ENCODE peak calls at places on chromosomes 6 and 20, in seven cellular contexts. B is transverse colon, R is GM12878, C is tibial nerve, T is ovary, L is suprapubic skin, M is sigmoid colon. Q is an unnamed sample.

GRCh38 chr20:62624325-62624690 is 18.0 kb upstream of the SLCO4A1 start:
- DNase-seq in B (peak; percentile 78), L (no peak), C (no peak), T (no peak), R (no peak), M (no peak), Q (no peak)

GRCh38 chr6:6546318-6547110 is 42.0 kb upstream of the LY86 start:
- DNase-seq in R (no peak), M (no peak), T (no peak), L (no peak), C (peak; percentile 23), B (peak; percentile 14), Q (no peak)

GRCh38 chr6:68642977-68643376 is 7.9 kb downstream of the ADGRB3 start:
- DNase-seq in T (no peak), R (no peak), C (no peak), M (no peak), L (no peak), B (no peak), Q (no peak)

GRCh38 chr20:38330638-38331037 is 15.6 kb upstream of the LBP start:
- DNase-seq in M (no peak), C (no peak), R (no peak), T (no peak), L (no peak), B (no peak), Q (no peak)

GRCh38 chr6:45721665-45722064 is 294.0 kb downstream of the CLIC5 start:
- DNase-seq in T (no peak), R (no peak), C (no peak), B (no peak), L (no peak), M (no peak), Q (no peak)

GRCh38 chr6:170286246-170286933 is 4.5 kb downstream of the DLL1 start:
- DNase-seq in R (no peak), T (peak; percentile 15), C (no peak), L (peak; percentile 81), B (peak; percentile 51), M (peak; percentile 65), Q (no peak)

GRCh38 chr6:38212579-38212978 is 393.1 kb downstream of the ZFAND3 start:
- DNase-seq in M (no peak), T (peak; percentile 24), B (no peak), L (no peak), C (no peak), R (no peak), Q (peak; percentile 68)

GRCh38 chr20:24933266-24933908 is 15.7 kb upstream of the CST7 start:
- DNase-seq in B (no peak), C (no peak), L (peak; percentile 55), R (no peak), T (no peak), M (peak; percentile 50), Q (no peak)

GRCh38 chr6:136148051-136148450 is 102.1 kb downstream of the MTFR2 start:
- DNase-seq in M (no peak), T (no peak), B (no peak), L (no peak), R (no peak), C (no peak), Q (no peak)

GRCh38 chr6:170293881-170294755 is 3.2 kb upstream of the DLL1 start:
- DNase-seq in B (no peak), R (no peak), T (no peak), M (peak; percentile 27), C (no peak), L (no peak), Q (no peak)

GRCh38 chr20:32536861-32537656 is 48.1 kb downstream of the NOL4L start:
- DNase-seq in B (peak; percentile 91), L (no peak), R (no peak), C (no peak), M (no peak), T (no peak), Q (no peak)

GRCh38 chr6:50998905-50999304 is 180.2 kb downstream of the TFAP2B start:
- DNase-seq in B (no peak), M (no peak), T (no peak), C (no peak), R (no peak), L (no peak), Q (no peak)

GRCh38 chr20:35523298-35523888 is 6.1 kb downstream of the C20orf173 start:
- DNase-seq in M (no peak), R (no peak), B (no peak), T (no peak), L (no peak), C (no peak), Q (no peak)

GRCh38 chr20:7859371-7859802 is 80.9 kb downstream of the HAO1 start:
- DNase-seq in L (no peak), T (no peak), B (no peak), R (peak; percentile 8), M (no peak), C (no peak), Q (no peak)

GRCh38 chr20:31704225-31705119 is 18.2 kb downstream of the BCL2L1 start:
- DNase-seq in B (peak; percentile 87), T (no peak), M (peak; percentile 57), C (no peak), R (no peak), L (no peak), Q (no peak)

GRCh38 chr6:33927112-33927511 is 123.3 kb upstream of the MLN start:
- DNase-seq in C (no peak), R (no peak), M (no peak), B (no peak), L (no peak), T (no peak), Q (no peak)

GRCh38 chr6:33926451-33926850 is 122.6 kb upstream of the MLN start:
- DNase-seq in L (no peak), R (no peak), C (no peak), M (no peak), T (no peak), B (no peak), Q (no peak)

GRCh38 chr6:33925210-33925609 is 121.4 kb upstream of the MLN start:
- DNase-seq in B (no peak), R (no peak), C (no peak), M (no peak), T (no peak), L (no peak), Q (no peak)

GRCh38 chr6:33927551-33927950 is 123.7 kb upstream of the MLN start:
- DNase-seq in M (peak; percentile 77), T (peak; percentile 24), C (no peak), B (no peak), L (no peak), R (no peak), Q (no peak)

GRCh38 chr6:33925869-33926268 is 122.1 kb upstream of the MLN start:
- DNase-seq in B (no peak), T (no peak), L (no peak), R (no peak), M (no peak), C (no peak), Q (no peak)
- TF ChIP-seq CTCF in B (no peak), T (no peak), L (no peak), R (no peak), M (no peak), C (no peak), Q (no peak)

DNA sequence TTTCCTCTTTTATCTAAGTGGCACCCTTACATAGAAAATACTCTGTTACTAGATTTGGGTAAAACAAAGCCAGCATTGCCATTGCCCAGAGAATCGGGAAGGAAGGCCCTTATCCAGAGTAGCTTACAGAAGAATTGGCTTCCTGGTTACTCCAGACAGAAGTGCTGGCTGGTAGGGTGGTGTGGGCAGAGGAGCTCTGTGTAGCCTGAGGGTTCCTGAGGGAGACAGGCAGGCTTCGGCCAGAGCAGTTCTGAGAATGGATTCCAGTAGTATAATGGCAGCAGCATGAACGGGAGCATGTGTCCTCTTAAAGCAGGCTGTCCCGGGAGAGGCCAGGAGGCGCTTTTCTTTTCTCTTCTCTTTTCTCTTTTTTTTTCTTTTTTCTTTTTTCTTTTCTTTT is 11.9 kb downstream of the CUL9 start:
- DNase-seq in C (no peak), L (no peak), R (no peak), M (no peak), B (no peak), T (peak; percentile 3), Q (no peak)
- H3K36me3 ChIP-seq in C (peaks cover 14% of the 10 kb centered on the region), L (peaks cover 65% of the 10 kb centered on the region), R (peaks cover 2% of the 10 kb centered on the region), M (peaks cover 91% of the 10 kb centered on the region), B (no peaks in the 10 kb centered on the region), T (no peaks in the 10 kb centered on the region), Q (peaks cover 70% of the 10 kb centered on the region)

GRCh38 chr6:31396422-31397152 is 6.8 kb upstream of the MICA start:
- DNase-seq in C (peak; percentile 84), R (no peak), M (peak; percentile 90), L (peak; percentile 88), T (peak; percentile 88), B (peak; percentile 92), Q (no peak)
- TF ChIP-seq EP300 in C (no peak), R (no peak), M (no peak), L (no peak), T (no peak), B (no peak), Q (no peak)

GRCh38 chr6:83378621-83379388 is 52.0 kb downstream of the ME1 start:
- DNase-seq in M (no peak), L (no peak), C (no peak), T (no peak), B (no peak), R (no peak), Q (no peak)
- TF ChIP-seq CTCF in M (no peak), L (no peak), C (no peak), T (no peak), B (no peak), R (no peak), Q (no peak)

GRCh38 chr6:28395918-28396317 is 3.6 kb downstream of the ZSCAN12 start:
- DNase-seq in B (no peak), R (no peak), T (no peak), L (no peak), C (no peak), M (no peak), Q (no peak)

GRCh38 chr6:28390688-28391087 is 8.9 kb downstream of the ZSCAN12 start:
- DNase-seq in L (no peak), C (no peak), M (no peak), B (no peak), T (no peak), R (no peak), Q (no peak)

GRCh38 chr6:28399370-28400121 is at the start of gene ZSCAN12:
- DNase-seq in C (peak; percentile 42), M (peak; percentile 90), T (peak; percentile 82), R (peak; percentile 61), B (peak; percentile 85), L (peak; percentile 86), Q (peak; percentile 93)

GRCh38 chr6:28400122-28400451 is 540 bp upstream of the ZSCAN12 start:
- DNase-seq in B (no peak), M (no peak), L (no peak), T (no peak), C (no peak), R (no peak), Q (no peak)

GRCh38 chr6:28393912-28394662 is 5.5 kb downstream of the ZSCAN12 start:
- DNase-seq in R (no peak), T (no peak), C (no peak), M (no peak), B (no peak), L (no peak), Q (no peak)
- H3K36me3 ChIP-seq in R (peaks cover 5% of the 10 kb centered on the region), T (no peaks in the 10 kb centered on the region), C (peaks cover 12% of the 10 kb centered on the region), M (peaks cover 83% of the 10 kb centered on the region), B (no peaks in the 10 kb centered on the region), L (peaks cover 42% of the 10 kb centered on the region), Q (peaks cover 66% of the 10 kb centered on the region)